ENCODE peak calls at places on chromosomes 3 and 15, in five cellular contexts. One of them, this sample, is unnamed.

GRCh38 chr3:171658801-171659200 is 151.5 kb downstream of the PLD1 start:
- DNase-seq in HCT116: no peak
- DNase-seq in HepG2: no peak
- DNase-seq in PC-9: no peak
- DNase-seq in neuronal stem cell: no peak
- DNase-seq in this sample: no peak

GRCh38 chr3:179452166-179452544 is 885 bp upstream of the GNB4 start:
- DNase-seq in HCT116: no peak
- DNase-seq in HepG2: no peak
- DNase-seq in PC-9: no peak
- DNase-seq in neuronal stem cell: no peak
- DNase-seq in this sample: no peak

GRCh38 chr15:28086175-28086703 is 12.9 kb downstream of the OCA2 start:
- DNase-seq in HCT116: peak; percentile 26
- DNase-seq in HepG2: peak; percentile 60
- DNase-seq in PC-9: no peak
- DNase-seq in neuronal stem cell: no peak
- DNase-seq in this sample: peak; percentile 35

GRCh38 chr15:62391565-62392262 is 226.6 kb upstream of the C2CD4B start:
- DNase-seq in HCT116: no peak
- DNase-seq in HepG2: peak; percentile 29
- DNase-seq in PC-9: no peak
- DNase-seq in neuronal stem cell: peak; percentile 29
- DNase-seq in this sample: peak; percentile 60

GRCh38 chr15:58489289-58489688 is 57.5 kb downstream of the LIPC start:
- DNase-seq in HCT116: no peak
- DNase-seq in HepG2: no peak
- DNase-seq in PC-9: no peak
- DNase-seq in neuronal stem cell: no peak
- DNase-seq in this sample: no peak

GRCh38 chr15:76753131-76753530 is 152.0 kb downstream of the SCAPER start:
- DNase-seq in HCT116: no peak
- DNase-seq in HepG2: peak; percentile 19
- DNase-seq in PC-9: no peak
- DNase-seq in neuronal stem cell: no peak
- DNase-seq in this sample: no peak

GRCh38 chr3:113698891-113699465 is 2.5 kb upstream of the USF3 start:
- DNase-seq in HCT116: no peak
- DNase-seq in HepG2: no peak
- DNase-seq in PC-9: no peak
- DNase-seq in neuronal stem cell: no peak
- DNase-seq in this sample: peak; percentile 14

GRCh38 chr3:158771577-158771976 is 30.3 kb upstream of the MFSD1 start:
- DNase-seq in HCT116: no peak
- DNase-seq in HepG2: no peak
- DNase-seq in PC-9: peak; percentile 74
- DNase-seq in neuronal stem cell: no peak
- DNase-seq in this sample: no peak

GRCh38 chr15:88401269-88401971 is 65.8 kb downstream of the MRPL46 start:
- DNase-seq in HCT116: no peak
- DNase-seq in HepG2: no peak
- DNase-seq in PC-9: no peak
- DNase-seq in neuronal stem cell: no peak
- DNase-seq in this sample: no peak

GRCh38 chr3:39712413-39713048 is 96.9 kb upstream of the MYRIP start:
- DNase-seq in HCT116: no peak
- DNase-seq in HepG2: no peak
- DNase-seq in PC-9: no peak
- DNase-seq in neuronal stem cell: no peak
- DNase-seq in this sample: no peak

GRCh38 chr3:125140011-125140813 is 72.3 kb downstream of the SLC12A8 start:
- DNase-seq in HCT116: no peak
- DNase-seq in HepG2: no peak
- DNase-seq in PC-9: no peak
- DNase-seq in neuronal stem cell: no peak
- DNase-seq in this sample: peak; percentile 86

GRCh38 chr3:125140817-125141595 is 71.5 kb downstream of the SLC12A8 start:
- DNase-seq in HCT116: no peak
- DNase-seq in HepG2: no peak
- DNase-seq in PC-9: no peak
- DNase-seq in neuronal stem cell: no peak
- DNase-seq in this sample: no peak

GRCh38 chr3:125143538-125143937 is 69.0 kb downstream of the SLC12A8 start:
- DNase-seq in HCT116: no peak
- DNase-seq in HepG2: no peak
- DNase-seq in PC-9: no peak
- DNase-seq in neuronal stem cell: no peak
- DNase-seq in this sample: no peak

GRCh38 chr3:125142418-125142778 is 70.2 kb downstream of the SLC12A8 start:
- DNase-seq in HCT116: no peak
- DNase-seq in HepG2: no peak
- DNase-seq in PC-9: no peak
- DNase-seq in neuronal stem cell: no peak
- DNase-seq in this sample: no peak

GRCh38 chr3:125141596-125142417 is 70.7 kb downstream of the SLC12A8 start:
- DNase-seq in HCT116: no peak
- DNase-seq in HepG2: no peak
- DNase-seq in PC-9: no peak
- DNase-seq in neuronal stem cell: no peak
- DNase-seq in this sample: no peak
- H3K4me1 ChIP-seq in HCT116: peaks cover 3% of the 10 kb centered on the region
- H3K4me1 ChIP-seq in HepG2: peaks cover 4% of the 10 kb centered on the region
- H3K4me1 ChIP-seq in PC-9: peaks cover 12% of the 10 kb centered on the region
- H3K4me1 ChIP-seq in neuronal stem cell: peaks cover 27% of the 10 kb centered on the region
- H3K4me1 ChIP-seq in this sample: peaks cover 27% of the 10 kb centered on the region

GRCh38 chr15:84904409-84904808 is 19.9 kb downstream of the SLC28A1 start:
- DNase-seq in HCT116: no peak
- DNase-seq in HepG2: no peak
- DNase-seq in PC-9: no peak
- DNase-seq in neuronal stem cell: no peak
- DNase-seq in this sample: no peak
- H2AFZ ChIP-seq in HCT116: no peak overlapping the region
- H2AFZ ChIP-seq in HepG2: no peak overlapping the region
- H2AFZ ChIP-seq in PC-9: no peak overlapping the region
- H2AFZ ChIP-seq in neuronal stem cell: peak overlapping the region; percentile 18
- H2AFZ ChIP-seq in this sample: no peak overlapping the region

GRCh38 chr3:46933261-46933660 is 43.3 kb downstream of the CCDC12 start:
- DNase-seq in HCT116: no peak
- DNase-seq in HepG2: no peak
- DNase-seq in PC-9: no peak
- DNase-seq in neuronal stem cell: no peak
- DNase-seq in this sample: no peak

GRCh38 chr3:46934508-46935167 is 41.9 kb downstream of the CCDC12 start:
- DNase-seq in HCT116: no peak
- DNase-seq in HepG2: no peak
- DNase-seq in PC-9: no peak
- DNase-seq in neuronal stem cell: no peak
- DNase-seq in this sample: peak; percentile 86

GRCh38 chr3:46932455-46933225 is 43.9 kb downstream of the CCDC12 start:
- DNase-seq in HCT116: no peak
- DNase-seq in HepG2: no peak
- DNase-seq in PC-9: no peak
- DNase-seq in neuronal stem cell: no peak
- DNase-seq in this sample: no peak

GRCh38 chr3:46935168-46935858 is 41.2 kb downstream of the CCDC12 start:
- DNase-seq in HCT116: peak; percentile 65
- DNase-seq in HepG2: peak; percentile 92
- DNase-seq in PC-9: peak; percentile 86
- DNase-seq in neuronal stem cell: peak; percentile 67
- DNase-seq in this sample: peak; percentile 87

DNA sequence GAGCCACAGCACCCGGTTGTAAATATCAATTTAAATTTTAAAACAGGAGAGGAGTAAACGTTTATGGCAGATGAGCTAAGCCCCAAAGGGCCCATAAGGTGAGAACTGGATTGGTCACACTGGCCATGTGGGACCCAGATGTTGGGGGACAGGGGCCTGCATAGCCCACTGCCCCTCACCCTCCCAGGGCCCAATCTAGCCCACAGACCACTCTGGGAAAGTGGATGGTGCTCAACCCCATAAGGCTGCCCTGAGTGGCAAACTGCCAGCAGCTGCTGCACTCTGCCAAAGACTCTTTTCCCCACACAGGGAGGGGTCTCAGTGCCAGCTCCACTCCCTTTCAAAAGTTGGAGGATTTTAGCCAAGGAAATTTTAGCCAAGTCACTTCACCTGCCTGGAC is 42.5 kb downstream of the CCDC12 start:
- DNase-seq in HCT116: no peak
- DNase-seq in HepG2: no peak
- DNase-seq in PC-9: no peak
- DNase-seq in neuronal stem cell: no peak
- DNase-seq in this sample: no peak
- H3K4me1 ChIP-seq in HCT116: peaks cover 58% of the 10 kb centered on the region
- H3K4me1 ChIP-seq in HepG2: peaks cover 83% of the 10 kb centered on the region
- H3K4me1 ChIP-seq in PC-9: peaks cover 75% of the 10 kb centered on the region
- H3K4me1 ChIP-seq in neuronal stem cell: peaks cover 9% of the 10 kb centered on the region
- H3K4me1 ChIP-seq in this sample: peaks cover 74% of the 10 kb centered on the region

GRCh38 chr3:149716984-149717383 is 35.3 kb downstream of the COMMD2 start:
- DNase-seq in HCT116: no peak
- DNase-seq in HepG2: no peak
- DNase-seq in PC-9: no peak
- DNase-seq in neuronal stem cell: no peak
- DNase-seq in this sample: no peak
- H2AFZ ChIP-seq in HCT116: peak overlapping the region; percentile 99
- H2AFZ ChIP-seq in HepG2: peak overlapping the region; percentile 69
- H2AFZ ChIP-seq in PC-9: peak overlapping the region; percentile 6
- H2AFZ ChIP-seq in neuronal stem cell: peak overlapping the region; percentile 83
- H2AFZ ChIP-seq in this sample: peak overlapping the region; percentile 73

DNA sequence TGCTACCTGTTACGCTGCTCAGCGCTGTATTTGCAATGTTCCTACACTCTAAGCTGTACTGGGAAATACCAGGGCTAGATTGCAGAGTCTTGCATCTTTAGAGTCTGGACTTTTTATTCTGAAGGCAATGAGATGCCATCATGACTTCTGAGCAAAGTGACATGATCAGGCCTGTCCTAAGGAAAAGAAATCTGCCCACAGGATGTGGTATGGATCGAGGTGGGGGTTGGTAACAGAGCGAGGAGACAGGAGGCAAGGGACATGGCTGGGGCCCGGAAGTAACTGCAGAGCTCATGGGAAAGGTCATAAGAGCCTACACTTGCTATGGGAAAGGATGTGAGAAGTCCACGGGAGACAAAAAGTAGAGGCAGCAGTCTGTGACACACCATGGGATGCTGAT is 121.5 kb downstream of the OXNAD1 start:
- DNase-seq in HCT116: no peak
- DNase-seq in HepG2: no peak
- DNase-seq in PC-9: no peak
- DNase-seq in neuronal stem cell: no peak
- DNase-seq in this sample: peak; percentile 58
- H3K4me1 ChIP-seq in HCT116: no peaks in the 10 kb centered on the region
- H3K4me1 ChIP-seq in HepG2: no peaks in the 10 kb centered on the region
- H3K4me1 ChIP-seq in PC-9: no peaks in the 10 kb centered on the region
- H3K4me1 ChIP-seq in neuronal stem cell: no peaks in the 10 kb centered on the region
- H3K4me1 ChIP-seq in this sample: peaks cover 14% of the 10 kb centered on the region

This sample was measured in mammary epithelial cell.